ENCODE peak calls at places on chromosomes 1 and 21, in seven cellular contexts. One of them, this sample, is unnamed.

GRCh38 chr1:246139745-246140182 is 367.3 kb downstream of the SMYD3 start:
- DNase-seq in activated CD8-positive, alpha-beta memory T cell treated with anti-CD3 and anti-CD28 coated beads for 1 hour: no peak
- DNase-seq in stimulated activated CD8-positive, alpha-beta memory T cell treated with anti-CD3 and anti-CD28 coated beads, Interleukin-12 subunit alpha, Interleukin-12 subunit beta, amount 100 ng/mL, for 1 hour: no peak
- DNase-seq in ACHN: peak; percentile 92
- DNase-seq in fibroblast of mammary gland: peak; percentile 95
- DNase-seq in lung: no peak
- DNase-seq in fibroblast of gingiva: peak; percentile 52
- DNase-seq in this sample: no peak

GRCh38 chr1:203702130-203702577 is 62.8 kb upstream of the LAX1 start:
- DNase-seq in activated CD8-positive, alpha-beta memory T cell treated with anti-CD3 and anti-CD28 coated beads for 1 hour: peak; percentile 53
- DNase-seq in stimulated activated CD8-positive, alpha-beta memory T cell treated with anti-CD3 and anti-CD28 coated beads, Interleukin-12 subunit alpha, Interleukin-12 subunit beta, amount 100 ng/mL, for 1 hour: peak; percentile 50
- DNase-seq in ACHN: peak; percentile 54
- DNase-seq in fibroblast of mammary gland: peak; percentile 60
- DNase-seq in lung: peak; percentile 36
- DNase-seq in fibroblast of gingiva: peak; percentile 16
- DNase-seq in this sample: no peak

GRCh38 chr1:2840036-2840809 is 38.7 kb upstream of the TTC34 start:
- DNase-seq in activated CD8-positive, alpha-beta memory T cell treated with anti-CD3 and anti-CD28 coated beads for 1 hour: peak; percentile 27
- DNase-seq in stimulated activated CD8-positive, alpha-beta memory T cell treated with anti-CD3 and anti-CD28 coated beads, Interleukin-12 subunit alpha, Interleukin-12 subunit beta, amount 100 ng/mL, for 1 hour: peak; percentile 33
- DNase-seq in ACHN: no peak
- DNase-seq in fibroblast of mammary gland: no peak
- DNase-seq in lung: no peak
- DNase-seq in fibroblast of gingiva: no peak
- DNase-seq in this sample: no peak

GRCh38 chr1:23126801-23127200 is 41.9 kb downstream of the LUZP1 start:
- DNase-seq in activated CD8-positive, alpha-beta memory T cell treated with anti-CD3 and anti-CD28 coated beads for 1 hour: no peak
- DNase-seq in stimulated activated CD8-positive, alpha-beta memory T cell treated with anti-CD3 and anti-CD28 coated beads, Interleukin-12 subunit alpha, Interleukin-12 subunit beta, amount 100 ng/mL, for 1 hour: no peak
- DNase-seq in ACHN: no peak
- DNase-seq in fibroblast of mammary gland: peak; percentile 50
- DNase-seq in lung: no peak
- DNase-seq in fibroblast of gingiva: peak; percentile 44
- DNase-seq in this sample: no peak

GRCh38 chr1:201459775-201460174 is 9.2 kb downstream of the PHLDA3 start:
- DNase-seq in activated CD8-positive, alpha-beta memory T cell treated with anti-CD3 and anti-CD28 coated beads for 1 hour: no peak
- DNase-seq in stimulated activated CD8-positive, alpha-beta memory T cell treated with anti-CD3 and anti-CD28 coated beads, Interleukin-12 subunit alpha, Interleukin-12 subunit beta, amount 100 ng/mL, for 1 hour: no peak
- DNase-seq in ACHN: no peak
- DNase-seq in fibroblast of mammary gland: no peak
- DNase-seq in lung: no peak
- DNase-seq in fibroblast of gingiva: no peak
- DNase-seq in this sample: no peak

GRCh38 chr21:25369524-25370300 is 237.6 kb downstream of the MRPL39 start:
- DNase-seq in activated CD8-positive, alpha-beta memory T cell treated with anti-CD3 and anti-CD28 coated beads for 1 hour: no peak
- DNase-seq in stimulated activated CD8-positive, alpha-beta memory T cell treated with anti-CD3 and anti-CD28 coated beads, Interleukin-12 subunit alpha, Interleukin-12 subunit beta, amount 100 ng/mL, for 1 hour: no peak
- DNase-seq in ACHN: no peak
- DNase-seq in fibroblast of mammary gland: peak; percentile 69
- DNase-seq in lung: no peak
- DNase-seq in fibroblast of gingiva: peak; percentile 56
- DNase-seq in this sample: no peak

GRCh38 chr1:10192263-10192662 is 18.1 kb upstream of the KIF1B start:
- DNase-seq in activated CD8-positive, alpha-beta memory T cell treated with anti-CD3 and anti-CD28 coated beads for 1 hour: no peak
- DNase-seq in stimulated activated CD8-positive, alpha-beta memory T cell treated with anti-CD3 and anti-CD28 coated beads, Interleukin-12 subunit alpha, Interleukin-12 subunit beta, amount 100 ng/mL, for 1 hour: no peak
- DNase-seq in ACHN: no peak
- DNase-seq in fibroblast of mammary gland: no peak
- DNase-seq in lung: no peak
- DNase-seq in fibroblast of gingiva: no peak
- DNase-seq in this sample: no peak

GRCh38 chr1:207883660-207884245 is 27.2 kb downstream of the CD34 start:
- DNase-seq in activated CD8-positive, alpha-beta memory T cell treated with anti-CD3 and anti-CD28 coated beads for 1 hour: no peak
- DNase-seq in stimulated activated CD8-positive, alpha-beta memory T cell treated with anti-CD3 and anti-CD28 coated beads, Interleukin-12 subunit alpha, Interleukin-12 subunit beta, amount 100 ng/mL, for 1 hour: no peak
- DNase-seq in ACHN: no peak
- DNase-seq in fibroblast of mammary gland: no peak
- DNase-seq in lung: no peak
- DNase-seq in fibroblast of gingiva: no peak
- DNase-seq in this sample: no peak

GRCh38 chr1:202107801-202108731 is 14.7 kb upstream of the GPR37L1 start:
- DNase-seq in activated CD8-positive, alpha-beta memory T cell treated with anti-CD3 and anti-CD28 coated beads for 1 hour: no peak
- DNase-seq in stimulated activated CD8-positive, alpha-beta memory T cell treated with anti-CD3 and anti-CD28 coated beads, Interleukin-12 subunit alpha, Interleukin-12 subunit beta, amount 100 ng/mL, for 1 hour: no peak
- DNase-seq in ACHN: peak; percentile 16
- DNase-seq in fibroblast of mammary gland: no peak
- DNase-seq in lung: peak; percentile 42
- DNase-seq in fibroblast of gingiva: no peak
- DNase-seq in this sample: no peak

GRCh38 chr1:154770897-154771594 is 99.0 kb downstream of the KCNN3 start:
- DNase-seq in activated CD8-positive, alpha-beta memory T cell treated with anti-CD3 and anti-CD28 coated beads for 1 hour: no peak
- DNase-seq in stimulated activated CD8-positive, alpha-beta memory T cell treated with anti-CD3 and anti-CD28 coated beads, Interleukin-12 subunit alpha, Interleukin-12 subunit beta, amount 100 ng/mL, for 1 hour: no peak
- DNase-seq in ACHN: no peak
- DNase-seq in fibroblast of mammary gland: no peak
- DNase-seq in lung: no peak
- DNase-seq in fibroblast of gingiva: no peak
- DNase-seq in this sample: no peak

GRCh38 chr1:53982034-53982761 is 35.8 kb downstream of the LDLRAD1 start:
- DNase-seq in activated CD8-positive, alpha-beta memory T cell treated with anti-CD3 and anti-CD28 coated beads for 1 hour: no peak
- DNase-seq in stimulated activated CD8-positive, alpha-beta memory T cell treated with anti-CD3 and anti-CD28 coated beads, Interleukin-12 subunit alpha, Interleukin-12 subunit beta, amount 100 ng/mL, for 1 hour: no peak
- DNase-seq in ACHN: peak; percentile 42
- DNase-seq in fibroblast of mammary gland: peak; percentile 50
- DNase-seq in lung: no peak
- DNase-seq in fibroblast of gingiva: peak; percentile 14
- DNase-seq in this sample: no peak

GRCh38 chr1:174134000-174134659 is 25.2 kb upstream of the RABGAP1L start:
- DNase-seq in activated CD8-positive, alpha-beta memory T cell treated with anti-CD3 and anti-CD28 coated beads for 1 hour: no peak
- DNase-seq in stimulated activated CD8-positive, alpha-beta memory T cell treated with anti-CD3 and anti-CD28 coated beads, Interleukin-12 subunit alpha, Interleukin-12 subunit beta, amount 100 ng/mL, for 1 hour: no peak
- DNase-seq in ACHN: no peak
- DNase-seq in fibroblast of mammary gland: no peak
- DNase-seq in lung: no peak
- DNase-seq in fibroblast of gingiva: no peak
- DNase-seq in this sample: no peak

GRCh38 chr1:51564124-51564523 is 45.1 kb upstream of the EPS15 start:
- DNase-seq in activated CD8-positive, alpha-beta memory T cell treated with anti-CD3 and anti-CD28 coated beads for 1 hour: no peak
- DNase-seq in stimulated activated CD8-positive, alpha-beta memory T cell treated with anti-CD3 and anti-CD28 coated beads, Interleukin-12 subunit alpha, Interleukin-12 subunit beta, amount 100 ng/mL, for 1 hour: no peak
- DNase-seq in ACHN: no peak
- DNase-seq in fibroblast of mammary gland: peak; percentile 51
- DNase-seq in lung: no peak
- DNase-seq in fibroblast of gingiva: peak; percentile 22
- DNase-seq in this sample: no peak

GRCh38 chr1:99648107-99648506 is 2.2 kb downstream of the PALMD start:
- DNase-seq in activated CD8-positive, alpha-beta memory T cell treated with anti-CD3 and anti-CD28 coated beads for 1 hour: no peak
- DNase-seq in stimulated activated CD8-positive, alpha-beta memory T cell treated with anti-CD3 and anti-CD28 coated beads, Interleukin-12 subunit alpha, Interleukin-12 subunit beta, amount 100 ng/mL, for 1 hour: no peak
- DNase-seq in ACHN: peak; percentile 1
- DNase-seq in fibroblast of mammary gland: no peak
- DNase-seq in lung: peak; percentile 38
- DNase-seq in fibroblast of gingiva: no peak
- DNase-seq in this sample: no peak

GRCh38 chr1:6275826-6276764 is 15.2 kb upstream of the GPR153 start:
- DNase-seq in activated CD8-positive, alpha-beta memory T cell treated with anti-CD3 and anti-CD28 coated beads for 1 hour: no peak
- DNase-seq in stimulated activated CD8-positive, alpha-beta memory T cell treated with anti-CD3 and anti-CD28 coated beads, Interleukin-12 subunit alpha, Interleukin-12 subunit beta, amount 100 ng/mL, for 1 hour: no peak
- DNase-seq in ACHN: no peak
- DNase-seq in fibroblast of mammary gland: peak; percentile 82
- DNase-seq in lung: no peak
- DNase-seq in fibroblast of gingiva: peak; percentile 74
- DNase-seq in this sample: no peak

GRCh38 chr1:70208292-70208691 is 2.9 kb upstream of the LRRC40 start:
- DNase-seq in activated CD8-positive, alpha-beta memory T cell treated with anti-CD3 and anti-CD28 coated beads for 1 hour: no peak
- DNase-seq in stimulated activated CD8-positive, alpha-beta memory T cell treated with anti-CD3 and anti-CD28 coated beads, Interleukin-12 subunit alpha, Interleukin-12 subunit beta, amount 100 ng/mL, for 1 hour: no peak
- DNase-seq in ACHN: no peak
- DNase-seq in fibroblast of mammary gland: no peak
- DNase-seq in lung: no peak
- DNase-seq in fibroblast of gingiva: no peak
- DNase-seq in this sample: no peak

GRCh38 chr1:116807871-116808450 is 53.7 kb downstream of the CD2 start:
- DNase-seq in activated CD8-positive, alpha-beta memory T cell treated with anti-CD3 and anti-CD28 coated beads for 1 hour: no peak
- DNase-seq in stimulated activated CD8-positive, alpha-beta memory T cell treated with anti-CD3 and anti-CD28 coated beads, Interleukin-12 subunit alpha, Interleukin-12 subunit beta, amount 100 ng/mL, for 1 hour: no peak
- DNase-seq in ACHN: no peak
- DNase-seq in fibroblast of mammary gland: no peak
- DNase-seq in lung: no peak
- DNase-seq in fibroblast of gingiva: no peak
- DNase-seq in this sample: no peak

This sample was measured in esophagus squamous epithelium.